ENCODE peak calls at places on chromosomes 5 and 9, in ten cellular contexts. One of them, this sample, is unnamed.

GRCh38 chr5:77374686-77375085 is 117.4 kb downstream of the WDR41 start:
- DNase-seq in activated CD8-positive, alpha-beta memory T cell treated with anti-CD3 and anti-CD28 coated beads, Interleukin-2, amount 10 ng/mL, durations not matched to agents 7 days and 5 days: no peak
- DNase-seq in T-helper 1 cell: no peak
- DNase-seq in cardiac muscle cell: no peak
- DNase-seq in activated naive CD4-positive, alpha-beta T cell treated with anti-CD3 and anti-CD28 coated beads, Interleukin-2, amount 50 U/mL, for 72 hours: no peak
- DNase-seq in activated T-cell treated with anti-CD3 and anti-CD28 coated beads, Interleukin-2, amount 50 U/mL, for 72 hours: no peak
- DNase-seq in effector memory CD8-positive, alpha-beta T cell: no peak
- DNase-seq in HT-29: no peak
- DNase-seq in amniotic epithelial cell: no peak
- DNase-seq in CD4-positive, CD25-positive, alpha-beta regulatory T cell: no peak
- DNase-seq in this sample: no peak

GRCh38 chr5:66807743-66808142 is 211.6 kb downstream of the MAST4 start:
- DNase-seq in activated naive CD4-positive, alpha-beta T cell treated with anti-CD3 and anti-CD28 coated beads, Interleukin-2, amount 50 U/mL, for 72 hours: no peak
- DNase-seq in effector memory CD8-positive, alpha-beta T cell: no peak
- DNase-seq in amniotic epithelial cell: peak; percentile 36
- DNase-seq in cardiac muscle cell: peak; percentile 64
- DNase-seq in HT-29: peak; percentile 73
- DNase-seq in CD4-positive, CD25-positive, alpha-beta regulatory T cell: no peak
- DNase-seq in activated T-cell treated with anti-CD3 and anti-CD28 coated beads, Interleukin-2, amount 50 U/mL, for 72 hours: no peak
- DNase-seq in T-helper 1 cell: no peak
- DNase-seq in activated CD8-positive, alpha-beta memory T cell treated with anti-CD3 and anti-CD28 coated beads, Interleukin-2, amount 10 ng/mL, durations not matched to agents 7 days and 5 days: no peak
- DNase-seq in this sample: no peak

GRCh38 chr9:117782931-117783788 is 79.0 kb downstream of the TLR4 start:
- DNase-seq in activated naive CD4-positive, alpha-beta T cell treated with anti-CD3 and anti-CD28 coated beads, Interleukin-2, amount 50 U/mL, for 72 hours: peak; percentile 43
- DNase-seq in T-helper 1 cell: peak; percentile 36
- DNase-seq in HT-29: peak; percentile 60
- DNase-seq in activated CD8-positive, alpha-beta memory T cell treated with anti-CD3 and anti-CD28 coated beads, Interleukin-2, amount 10 ng/mL, durations not matched to agents 7 days and 5 days: peak; percentile 80
- DNase-seq in activated T-cell treated with anti-CD3 and anti-CD28 coated beads, Interleukin-2, amount 50 U/mL, for 72 hours: peak; percentile 47
- DNase-seq in cardiac muscle cell: peak; percentile 82
- DNase-seq in CD4-positive, CD25-positive, alpha-beta regulatory T cell: peak; percentile 16
- DNase-seq in amniotic epithelial cell: peak; percentile 19
- DNase-seq in effector memory CD8-positive, alpha-beta T cell: peak; percentile 57
- DNase-seq in this sample: peak; percentile 87

GRCh38 chr9:17613723-17614122 is 34.9 kb downstream of the SH3GL2 start:
- DNase-seq in HT-29: peak; percentile 48
- DNase-seq in amniotic epithelial cell: peak; percentile 3
- DNase-seq in activated T-cell treated with anti-CD3 and anti-CD28 coated beads, Interleukin-2, amount 50 U/mL, for 72 hours: no peak
- DNase-seq in T-helper 1 cell: no peak
- DNase-seq in cardiac muscle cell: peak; percentile 42
- DNase-seq in CD4-positive, CD25-positive, alpha-beta regulatory T cell: no peak
- DNase-seq in activated CD8-positive, alpha-beta memory T cell treated with anti-CD3 and anti-CD28 coated beads, Interleukin-2, amount 10 ng/mL, durations not matched to agents 7 days and 5 days: no peak
- DNase-seq in effector memory CD8-positive, alpha-beta T cell: no peak
- DNase-seq in activated naive CD4-positive, alpha-beta T cell treated with anti-CD3 and anti-CD28 coated beads, Interleukin-2, amount 50 U/mL, for 72 hours: no peak
- DNase-seq in this sample: no peak

GRCh38 chr5:89981006-89981405 is 428.6 kb downstream of the CETN3 start:
- DNase-seq in activated T-cell treated with anti-CD3 and anti-CD28 coated beads, Interleukin-2, amount 50 U/mL, for 72 hours: no peak
- DNase-seq in HT-29: no peak
- DNase-seq in T-helper 1 cell: no peak
- DNase-seq in cardiac muscle cell: no peak
- DNase-seq in CD4-positive, CD25-positive, alpha-beta regulatory T cell: no peak
- DNase-seq in amniotic epithelial cell: no peak
- DNase-seq in effector memory CD8-positive, alpha-beta T cell: no peak
- DNase-seq in activated naive CD4-positive, alpha-beta T cell treated with anti-CD3 and anti-CD28 coated beads, Interleukin-2, amount 50 U/mL, for 72 hours: no peak
- DNase-seq in activated CD8-positive, alpha-beta memory T cell treated with anti-CD3 and anti-CD28 coated beads, Interleukin-2, amount 10 ng/mL, durations not matched to agents 7 days and 5 days: no peak
- DNase-seq in this sample: no peak

GRCh38 chr5:142833517-142834446 is 63.6 kb downstream of the ARHGAP26 start:
- DNase-seq in HT-29: no peak
- DNase-seq in T-helper 1 cell: no peak
- DNase-seq in amniotic epithelial cell: no peak
- DNase-seq in activated T-cell treated with anti-CD3 and anti-CD28 coated beads, Interleukin-2, amount 50 U/mL, for 72 hours: no peak
- DNase-seq in activated CD8-positive, alpha-beta memory T cell treated with anti-CD3 and anti-CD28 coated beads, Interleukin-2, amount 10 ng/mL, durations not matched to agents 7 days and 5 days: no peak
- DNase-seq in CD4-positive, CD25-positive, alpha-beta regulatory T cell: no peak
- DNase-seq in effector memory CD8-positive, alpha-beta T cell: no peak
- DNase-seq in activated naive CD4-positive, alpha-beta T cell treated with anti-CD3 and anti-CD28 coated beads, Interleukin-2, amount 50 U/mL, for 72 hours: no peak
- DNase-seq in cardiac muscle cell: no peak
- DNase-seq in this sample: no peak

GRCh38 chr9:134245179-134245578 is 80.8 kb upstream of the RNU6ATAC start:
- DNase-seq in activated naive CD4-positive, alpha-beta T cell treated with anti-CD3 and anti-CD28 coated beads, Interleukin-2, amount 50 U/mL, for 72 hours: no peak
- DNase-seq in CD4-positive, CD25-positive, alpha-beta regulatory T cell: no peak
- DNase-seq in HT-29: no peak
- DNase-seq in effector memory CD8-positive, alpha-beta T cell: no peak
- DNase-seq in activated T-cell treated with anti-CD3 and anti-CD28 coated beads, Interleukin-2, amount 50 U/mL, for 72 hours: no peak
- DNase-seq in amniotic epithelial cell: no peak
- DNase-seq in cardiac muscle cell: no peak
- DNase-seq in T-helper 1 cell: no peak
- DNase-seq in activated CD8-positive, alpha-beta memory T cell treated with anti-CD3 and anti-CD28 coated beads, Interleukin-2, amount 10 ng/mL, durations not matched to agents 7 days and 5 days: no peak
- DNase-seq in this sample: no peak

GRCh38 chr9:98362624-98363023 is 107.2 kb upstream of the TBC1D2 start:
- DNase-seq in activated naive CD4-positive, alpha-beta T cell treated with anti-CD3 and anti-CD28 coated beads, Interleukin-2, amount 50 U/mL, for 72 hours: no peak
- DNase-seq in cardiac muscle cell: no peak
- DNase-seq in amniotic epithelial cell: no peak
- DNase-seq in CD4-positive, CD25-positive, alpha-beta regulatory T cell: no peak
- DNase-seq in activated CD8-positive, alpha-beta memory T cell treated with anti-CD3 and anti-CD28 coated beads, Interleukin-2, amount 10 ng/mL, durations not matched to agents 7 days and 5 days: no peak
- DNase-seq in effector memory CD8-positive, alpha-beta T cell: no peak
- DNase-seq in HT-29: no peak
- DNase-seq in activated T-cell treated with anti-CD3 and anti-CD28 coated beads, Interleukin-2, amount 50 U/mL, for 72 hours: no peak
- DNase-seq in T-helper 1 cell: no peak
- DNase-seq in this sample: peak; percentile 76

GRCh38 chr5:150763023-150763793 is 4.4 kb upstream of the DCTN4 start:
- DNase-seq in activated CD8-positive, alpha-beta memory T cell treated with anti-CD3 and anti-CD28 coated beads, Interleukin-2, amount 10 ng/mL, durations not matched to agents 7 days and 5 days: no peak
- DNase-seq in cardiac muscle cell: peak; percentile 97
- DNase-seq in activated T-cell treated with anti-CD3 and anti-CD28 coated beads, Interleukin-2, amount 50 U/mL, for 72 hours: no peak
- DNase-seq in CD4-positive, CD25-positive, alpha-beta regulatory T cell: no peak
- DNase-seq in HT-29: peak; percentile 62
- DNase-seq in T-helper 1 cell: no peak
- DNase-seq in effector memory CD8-positive, alpha-beta T cell: no peak
- DNase-seq in activated naive CD4-positive, alpha-beta T cell treated with anti-CD3 and anti-CD28 coated beads, Interleukin-2, amount 50 U/mL, for 72 hours: no peak
- DNase-seq in amniotic epithelial cell: peak; percentile 99
- DNase-seq in this sample: no peak

GRCh38 chr9:79768199-79768598 is 196.4 kb downstream of the TLE4 start:
- DNase-seq in effector memory CD8-positive, alpha-beta T cell: no peak
- DNase-seq in CD4-positive, CD25-positive, alpha-beta regulatory T cell: no peak
- DNase-seq in T-helper 1 cell: no peak
- DNase-seq in activated naive CD4-positive, alpha-beta T cell treated with anti-CD3 and anti-CD28 coated beads, Interleukin-2, amount 50 U/mL, for 72 hours: no peak
- DNase-seq in HT-29: no peak
- DNase-seq in activated CD8-positive, alpha-beta memory T cell treated with anti-CD3 and anti-CD28 coated beads, Interleukin-2, amount 10 ng/mL, durations not matched to agents 7 days and 5 days: no peak
- DNase-seq in amniotic epithelial cell: no peak
- DNase-seq in cardiac muscle cell: no peak
- DNase-seq in activated T-cell treated with anti-CD3 and anti-CD28 coated beads, Interleukin-2, amount 50 U/mL, for 72 hours: no peak
- DNase-seq in this sample: no peak

GRCh38 chr9:33130501-33130900 is 36.6 kb downstream of the B4GALT1 start:
- DNase-seq in activated T-cell treated with anti-CD3 and anti-CD28 coated beads, Interleukin-2, amount 50 U/mL, for 72 hours: no peak
- DNase-seq in amniotic epithelial cell: peak; percentile 62
- DNase-seq in T-helper 1 cell: no peak
- DNase-seq in activated CD8-positive, alpha-beta memory T cell treated with anti-CD3 and anti-CD28 coated beads, Interleukin-2, amount 10 ng/mL, durations not matched to agents 7 days and 5 days: no peak
- DNase-seq in HT-29: peak; percentile 64
- DNase-seq in CD4-positive, CD25-positive, alpha-beta regulatory T cell: no peak
- DNase-seq in cardiac muscle cell: peak; percentile 82
- DNase-seq in activated naive CD4-positive, alpha-beta T cell treated with anti-CD3 and anti-CD28 coated beads, Interleukin-2, amount 50 U/mL, for 72 hours: no peak
- DNase-seq in effector memory CD8-positive, alpha-beta T cell: peak; percentile 30
- DNase-seq in this sample: no peak

GRCh38 chr5:141040093-141040762 is 10.9 kb upstream of the PCDHB1 start:
- DNase-seq in cardiac muscle cell: peak; percentile 14
- DNase-seq in activated naive CD4-positive, alpha-beta T cell treated with anti-CD3 and anti-CD28 coated beads, Interleukin-2, amount 50 U/mL, for 72 hours: no peak
- DNase-seq in amniotic epithelial cell: no peak
- DNase-seq in CD4-positive, CD25-positive, alpha-beta regulatory T cell: no peak
- DNase-seq in activated T-cell treated with anti-CD3 and anti-CD28 coated beads, Interleukin-2, amount 50 U/mL, for 72 hours: peak; percentile 0
- DNase-seq in HT-29: peak; percentile 40
- DNase-seq in T-helper 1 cell: no peak
- DNase-seq in activated CD8-positive, alpha-beta memory T cell treated with anti-CD3 and anti-CD28 coated beads, Interleukin-2, amount 10 ng/mL, durations not matched to agents 7 days and 5 days: no peak
- DNase-seq in effector memory CD8-positive, alpha-beta T cell: no peak
- DNase-seq in this sample: no peak

GRCh38 chr5:55724276-55724675 is 12.2 kb upstream of the SLC38A9 start:
- DNase-seq in T-helper 1 cell: no peak
- DNase-seq in HT-29: no peak
- DNase-seq in activated naive CD4-positive, alpha-beta T cell treated with anti-CD3 and anti-CD28 coated beads, Interleukin-2, amount 50 U/mL, for 72 hours: no peak
- DNase-seq in effector memory CD8-positive, alpha-beta T cell: no peak
- DNase-seq in cardiac muscle cell: peak; percentile 2
- DNase-seq in amniotic epithelial cell: no peak
- DNase-seq in activated CD8-positive, alpha-beta memory T cell treated with anti-CD3 and anti-CD28 coated beads, Interleukin-2, amount 10 ng/mL, durations not matched to agents 7 days and 5 days: no peak
- DNase-seq in CD4-positive, CD25-positive, alpha-beta regulatory T cell: no peak
- DNase-seq in activated T-cell treated with anti-CD3 and anti-CD28 coated beads, Interleukin-2, amount 50 U/mL, for 72 hours: no peak
- DNase-seq in this sample: no peak

GRCh38 chr5:134494780-134495179 is 30.7 kb upstream of the JADE2 start:
- DNase-seq in amniotic epithelial cell: no peak
- DNase-seq in HT-29: no peak
- DNase-seq in effector memory CD8-positive, alpha-beta T cell: no peak
- DNase-seq in activated CD8-positive, alpha-beta memory T cell treated with anti-CD3 and anti-CD28 coated beads, Interleukin-2, amount 10 ng/mL, durations not matched to agents 7 days and 5 days: no peak
- DNase-seq in activated T-cell treated with anti-CD3 and anti-CD28 coated beads, Interleukin-2, amount 50 U/mL, for 72 hours: no peak
- DNase-seq in CD4-positive, CD25-positive, alpha-beta regulatory T cell: no peak
- DNase-seq in activated naive CD4-positive, alpha-beta T cell treated with anti-CD3 and anti-CD28 coated beads, Interleukin-2, amount 50 U/mL, for 72 hours: no peak
- DNase-seq in T-helper 1 cell: no peak
- DNase-seq in cardiac muscle cell: no peak
- DNase-seq in this sample: no peak

GRCh38 chr5:10355071-10355889 is 1.8 kb downstream of the MARCHF6 start:
- DNase-seq in activated T-cell treated with anti-CD3 and anti-CD28 coated beads, Interleukin-2, amount 50 U/mL, for 72 hours: peak; percentile 25
- DNase-seq in T-helper 1 cell: no peak
- DNase-seq in effector memory CD8-positive, alpha-beta T cell: no peak
- DNase-seq in activated naive CD4-positive, alpha-beta T cell treated with anti-CD3 and anti-CD28 coated beads, Interleukin-2, amount 50 U/mL, for 72 hours: peak; percentile 37
- DNase-seq in cardiac muscle cell: peak; percentile 26
- DNase-seq in CD4-positive, CD25-positive, alpha-beta regulatory T cell: no peak
- DNase-seq in activated CD8-positive, alpha-beta memory T cell treated with anti-CD3 and anti-CD28 coated beads, Interleukin-2, amount 10 ng/mL, durations not matched to agents 7 days and 5 days: no peak
- DNase-seq in amniotic epithelial cell: peak; percentile 35
- DNase-seq in HT-29: peak; percentile 67
- DNase-seq in this sample: no peak

GRCh38 chr9:70195456-70195855 is 63.3 kb upstream of the SMC5 start:
- DNase-seq in CD4-positive, CD25-positive, alpha-beta regulatory T cell: no peak
- DNase-seq in cardiac muscle cell: no peak
- DNase-seq in activated CD8-positive, alpha-beta memory T cell treated with anti-CD3 and anti-CD28 coated beads, Interleukin-2, amount 10 ng/mL, durations not matched to agents 7 days and 5 days: no peak
- DNase-seq in activated T-cell treated with anti-CD3 and anti-CD28 coated beads, Interleukin-2, amount 50 U/mL, for 72 hours: no peak
- DNase-seq in T-helper 1 cell: no peak
- DNase-seq in effector memory CD8-positive, alpha-beta T cell: no peak
- DNase-seq in activated naive CD4-positive, alpha-beta T cell treated with anti-CD3 and anti-CD28 coated beads, Interleukin-2, amount 50 U/mL, for 72 hours: no peak
- DNase-seq in HT-29: no peak
- DNase-seq in amniotic epithelial cell: peak; percentile 21
- DNase-seq in this sample: no peak

GRCh38 chr9:5621327-5621726 is 7.6 kb upstream of the RIC1 start:
- DNase-seq in activated CD8-positive, alpha-beta memory T cell treated with anti-CD3 and anti-CD28 coated beads, Interleukin-2, amount 10 ng/mL, durations not matched to agents 7 days and 5 days: no peak
- DNase-seq in effector memory CD8-positive, alpha-beta T cell: no peak
- DNase-seq in amniotic epithelial cell: peak; percentile 79
- DNase-seq in cardiac muscle cell: peak; percentile 70
- DNase-seq in activated naive CD4-positive, alpha-beta T cell treated with anti-CD3 and anti-CD28 coated beads, Interleukin-2, amount 50 U/mL, for 72 hours: no peak
- DNase-seq in T-helper 1 cell: no peak
- DNase-seq in HT-29: no peak
- DNase-seq in CD4-positive, CD25-positive, alpha-beta regulatory T cell: no peak
- DNase-seq in activated T-cell treated with anti-CD3 and anti-CD28 coated beads, Interleukin-2, amount 50 U/mL, for 72 hours: no peak
- DNase-seq in this sample: no peak

GRCh38 chr5:154311362-154311761 is 120.8 kb downstream of the GALNT10 start:
- DNase-seq in effector memory CD8-positive, alpha-beta T cell: no peak
- DNase-seq in T-helper 1 cell: no peak
- DNase-seq in activated T-cell treated with anti-CD3 and anti-CD28 coated beads, Interleukin-2, amount 50 U/mL, for 72 hours: peak; percentile 24
- DNase-seq in cardiac muscle cell: peak; percentile 41
- DNase-seq in CD4-positive, CD25-positive, alpha-beta regulatory T cell: no peak
- DNase-seq in HT-29: no peak
- DNase-seq in amniotic epithelial cell: peak; percentile 69
- DNase-seq in activated CD8-positive, alpha-beta memory T cell treated with anti-CD3 and anti-CD28 coated beads, Interleukin-2, amount 10 ng/mL, durations not matched to agents 7 days and 5 days: no peak
- DNase-seq in activated naive CD4-positive, alpha-beta T cell treated with anti-CD3 and anti-CD28 coated beads, Interleukin-2, amount 50 U/mL, for 72 hours: peak; percentile 17
- DNase-seq in this sample: no peak

GRCh38 chr5:149345892-149346222 is 558 bp downstream of the GRPEL2 start:
- DNase-seq in cardiac muscle cell: peak; percentile 62
- DNase-seq in HT-29: peak; percentile 35
- DNase-seq in T-helper 1 cell: no peak
- DNase-seq in activated T-cell treated with anti-CD3 and anti-CD28 coated beads, Interleukin-2, amount 50 U/mL, for 72 hours: peak; percentile 23
- DNase-seq in amniotic epithelial cell: peak; percentile 29
- DNase-seq in CD4-positive, CD25-positive, alpha-beta regulatory T cell: no peak
- DNase-seq in effector memory CD8-positive, alpha-beta T cell: no peak
- DNase-seq in activated naive CD4-positive, alpha-beta T cell treated with anti-CD3 and anti-CD28 coated beads, Interleukin-2, amount 50 U/mL, for 72 hours: peak; percentile 32
- DNase-seq in activated CD8-positive, alpha-beta memory T cell treated with anti-CD3 and anti-CD28 coated beads, Interleukin-2, amount 10 ng/mL, durations not matched to agents 7 days and 5 days: peak; percentile 54
- DNase-seq in this sample: no peak

GRCh38 chr5:136620016-136620419 is 254.7 kb upstream of the TRPC7 start:
- DNase-seq in HT-29: no peak
- DNase-seq in T-helper 1 cell: no peak
- DNase-seq in activated T-cell treated with anti-CD3 and anti-CD28 coated beads, Interleukin-2, amount 50 U/mL, for 72 hours: no peak
- DNase-seq in amniotic epithelial cell: peak; percentile 94
- DNase-seq in activated CD8-positive, alpha-beta memory T cell treated with anti-CD3 and anti-CD28 coated beads, Interleukin-2, amount 10 ng/mL, durations not matched to agents 7 days and 5 days: no peak
- DNase-seq in CD4-positive, CD25-positive, alpha-beta regulatory T cell: no peak
- DNase-seq in effector memory CD8-positive, alpha-beta T cell: no peak
- DNase-seq in activated naive CD4-positive, alpha-beta T cell treated with anti-CD3 and anti-CD28 coated beads, Interleukin-2, amount 50 U/mL, for 72 hours: no peak
- DNase-seq in cardiac muscle cell: peak; percentile 42
- DNase-seq in this sample: no peak

This sample was measured in osteocyte.